ENCODE peak calls at places on chromosome 15, in seven cellular contexts. W is ACHN; G is Panc1; N is activated CD8-positive, alpha-beta memory T cell treated with anti-CD3 and anti-CD28 coated beads for 48 hours; X is stimulated activated CD4-positive, alpha-beta T cell treated with anti-CD3 and anti-CD28 coated beads, Interleukin-1b, Interleukin-23, amount 100 ng/mL, for 24 hours; R is left ventricle myocardium superior; H is EH. O is an unnamed sample.

GRCh38 chr15:60021589-60022378 is 17.7 kb downstream of the FOXB1 start:
- DNase-seq in W (no peak), G (no peak), N (no peak), X (no peak), R (no peak), H (no peak), O (no peak)

GRCh38 chr15:101651753-101652097 is 456 bp downstream of the TM2D3 start:
- DNase-seq in W (peak; percentile 42), G (no peak), N (no peak), X (peak; percentile 2), R (no peak), H (no peak), O (no peak)

GRCh38 chr15:29045717-29046116 is 159.9 kb downstream of the APBA2 start:
- DNase-seq in W (no peak), G (no peak), N (no peak), X (no peak), R (no peak), H (peak; percentile 76), O (peak; percentile 69)

GRCh38 chr15:56931674-56932507 is 13.4 kb downstream of the TCF12 start:
- DNase-seq in W (no peak), G (no peak), N (no peak), X (no peak), R (no peak), H (no peak), O (no peak)

GRCh38 chr15:61393949-61394348 is 164.8 kb upstream of the RORA start:
- DNase-seq in W (no peak), G (no peak), N (no peak), X (no peak), R (no peak), H (no peak), O (peak; percentile 13)

GRCh38 chr15:43912991-43913927 is 86.5 kb downstream of the WDR76 start:
- DNase-seq in W (peak; percentile 95), G (peak; percentile 93), N (no peak), X (no peak), R (no peak), H (peak; percentile 99), O (peak; percentile 96)

GRCh38 chr15:100042558-100042957 is 299.2 kb downstream of the ADAMTS17 start:
- DNase-seq in W (no peak), G (peak; percentile 12), N (no peak), X (no peak), R (no peak), H (peak; percentile 45), O (no peak)

GRCh38 chr15:52709172-52709979 is 30.2 kb upstream of the ATOSA start:
- DNase-seq in W (no peak), G (no peak), N (no peak), X (no peak), R (no peak), H (no peak), O (no peak)

GRCh38 chr15:101127503-101128076 is 124.3 kb downstream of the CHSY1 start:
- DNase-seq in W (peak; percentile 64), G (no peak), N (peak; percentile 29), X (no peak), R (peak; percentile 82), H (peak; percentile 97), O (peak; percentile 97)

GRCh38 chr15:99844150-99844549 is 110.9 kb upstream of the LYSMD4 start:
- DNase-seq in W (no peak), G (no peak), N (no peak), X (no peak), R (no peak), H (no peak), O (no peak)

GRCh38 chr15:68819451-68820204 is 1.1 kb downstream of the ANP32A start:
- DNase-seq in W (peak; percentile 52), G (no peak), N (no peak), X (no peak), R (peak; percentile 58), H (peak; percentile 67), O (peak; percentile 63)

GRCh38 chr15:31062310-31062964 is 39.1 kb downstream of the TRPM1 start:
- DNase-seq in W (no peak), G (no peak), N (no peak), X (no peak), R (no peak), H (peak; percentile 62), O (no peak)

GRCh38 chr15:43423793-43424192 is 52.9 kb downstream of the TUBGCP4 start:
- DNase-seq in W (no peak), G (no peak), N (no peak), X (no peak), R (no peak), H (no peak), O (no peak)

GRCh38 chr15:48866141-48866563 is 11.8 kb upstream of the EID1 start:
- DNase-seq in W (no peak), G (no peak), N (no peak), X (no peak), R (no peak), H (peak; percentile 79), O (peak; percentile 45)

GRCh38 chr15:93217343-93217742 is 128.3 kb upstream of the RGMA start:
- DNase-seq in W (no peak), G (no peak), N (no peak), X (no peak), R (peak; percentile 35), H (no peak), O (no peak)

GRCh38 chr15:95929232-95929846 is 401.2 kb upstream of the NR2F2 start:
- DNase-seq in W (no peak), G (no peak), N (no peak), X (no peak), R (no peak), H (no peak), O (no peak)

GRCh38 chr15:43958894-43959330 is 132.1 kb downstream of the WDR76 start:
- DNase-seq in W (peak; percentile 73), G (no peak), N (no peak), X (no peak), R (no peak), H (peak; percentile 88), O (peak; percentile 81)

GRCh38 chr15:71559098-71559497 is 251.3 kb upstream of the NR2E3 start:
- DNase-seq in W (no peak), G (no peak), N (no peak), X (no peak), R (no peak), H (peak; percentile 82), O (peak; percentile 89)

GRCh38 chr15:65040461-65040860 is 4.7 kb upstream of the SLC51B start:
- DNase-seq in W (no peak), G (no peak), N (no peak), X (no peak), R (no peak), H (no peak), O (no peak)

GRCh38 chr15:75928680-75929608 is 25.3 kb downstream of the FBXO22 start:
- DNase-seq in W (no peak), G (no peak), N (no peak), X (no peak), R (no peak), H (peak; percentile 51), O (peak; percentile 47)

GRCh38 chr15:40756938-40757337 is 1.9 kb upstream of the RMDN3 start:
- DNase-seq in W (no peak), G (no peak), N (no peak), X (no peak), R (no peak), H (no peak), O (no peak)

GRCh38 chr15:20645956-20646355 is 104.4 kb upstream of the GOLGA6L6 start:
- DNase-seq in W (no peak), G (no peak), N (no peak), X (no peak), R (peak; percentile 31), H (no peak), O (no peak)

GRCh38 chr15:67174864-67175573 is 79.4 kb downstream of the AAGAB start:
- DNase-seq in W (peak; percentile 41), G (peak; percentile 78), N (no peak), X (no peak), R (peak; percentile 13), H (no peak), O (peak; percentile 70)